ENCODE peak calls at places on chromosome 12, in ten cellular contexts. L is AG04450; Q is neural crest cell; N is AG04449; G is H9; Z is B cell; I is GM10248; K is HepG2; X is CD8-positive, alpha-beta T cell; R is GM20000. C is an unnamed sample.

GRCh38 chr12:104370989-104371870 is 67.7 kb downstream of the EID3 start:
- DNase-seq in L (no peak), Q (no peak), N (no peak), G (peak), Z (no peak), I (no peak), K (no peak), X (no peak), R (no peak), C (no peak)

GRCh38 chr12:60225216-60226000 is 629.6 kb downstream of the SLC16A7 start:
- DNase-seq in L (no peak), Q (no peak), N (no peak), G (no peak), Z (no peak), I (no peak), K (no peak), X (no peak), R (no peak), C (no peak)

GRCh38 chr12:541676-542289 is 82.0 kb downstream of the B4GALNT3 start:
- DNase-seq in L (no peak), Q (no peak), N (no peak), G (no peak), Z (no peak), I (no peak), K (no peak), X (no peak), R (no peak), C (no peak)

GRCh38 chr12:14207946-14208612 is 157.4 kb upstream of the ATF7IP start:
- DNase-seq in L (no peak), Q (no peak), N (no peak), G (no peak), Z (no peak), I (no peak), K (peak), X (no peak), R (no peak), C (no peak)

GRCh38 chr12:125124320-125124966 is 59.2 kb downstream of the AACS start:
- DNase-seq in L (no peak), Q (no peak), N (no peak), G (no peak), Z (no peak), I (no peak), K (no peak), X (no peak), R (no peak), C (no peak)

GRCh38 chr12:28409892-28410291 is 219.6 kb downstream of the CCDC91 start:
- DNase-seq in L (no peak), Q (no peak), N (no peak), G (no peak), Z (no peak), I (no peak), K (no peak), X (no peak), R (no peak), C (no peak)

GRCh38 chr12:84134797-84135366 is 777.7 kb downstream of the SLC6A15 start:
- DNase-seq in L (no peak), Q (no peak), N (no peak), G (no peak), Z (no peak), I (no peak), K (no peak), X (no peak), R (no peak), C (no peak)

GRCh38 chr12:31019561-31020308 is 53.9 kb upstream of the DDX11 start:
- DNase-seq in L (no peak), Q (no peak), N (no peak), G (peak), Z (no peak), I (no peak), K (no peak), X (no peak), R (no peak), C (peak)

GRCh38 chr12:108594-108993 is 42.0 kb downstream of the IQSEC3 start:
- DNase-seq in L (no peak), Q (no peak), N (no peak), G (no peak), Z (no peak), I (no peak), K (no peak), X (no peak), R (no peak), C (no peak)

GRCh38 chr12:106301241-106301610 is 1.3 kb upstream of the TCP11L2 start:
- DNase-seq in L (no peak), Q (no peak), N (peak), G (no peak), Z (no peak), I (no peak), K (no peak), X (no peak), R (no peak), C (no peak)

GRCh38 chr12:118983147-118983824 is 1.9 kb downstream of the SRRM4 start:
- DNase-seq in L (no peak), Q (no peak), N (no peak), G (peak), Z (no peak), I (no peak), K (no peak), X (no peak), R (no peak), C (no peak)

GRCh38 chr12:93707836-93708235 is 30.7 kb downstream of the CRADD start:
- DNase-seq in L (no peak), Q (no peak), N (no peak), G (no peak), Z (no peak), I (no peak), K (peak), X (no peak), R (no peak), C (no peak)

GRCh38 chr12:128827724-128828123 is 4.0 kb upstream of the SLC15A4 start:
- DNase-seq in L (no peak), Q (no peak), N (no peak), G (no peak), Z (no peak), I (no peak), K (no peak), X (no peak), R (no peak), C (no peak)

GRCh38 chr12:102876883-102877282 is 40.2 kb downstream of the PAH start:
- DNase-seq in L (no peak), Q (no peak), N (no peak), G (peak), Z (no peak), I (no peak), K (no peak), X (no peak), R (no peak), C (no peak)

GRCh38 chr12:114943601-114944000 is 259.6 kb upstream of the TBX3 start:
- DNase-seq in L (no peak), Q (no peak), N (no peak), G (no peak), Z (no peak), I (no peak), K (no peak), X (no peak), R (no peak), C (no peak)

GRCh38 chr12:108840605-108841328 is 16.6 kb downstream of the SSH1 start:
- DNase-seq in L (no peak), Q (no peak), N (no peak), G (no peak), Z (no peak), I (no peak), K (no peak), X (no peak), R (no peak), C (peak)

GRCh38 chr12:3310271-3311026 is 180.6 kb upstream of the PRMT8 start:
- DNase-seq in L (no peak), Q (no peak), N (no peak), G (no peak), Z (no peak), I (no peak), K (no peak), X (no peak), R (no peak), C (no peak)

GRCh38 chr12:44874981-44875416 is 1.1 kb downstream of the NELL2 start:
- DNase-seq in L (no peak), Q (no peak), N (no peak), G (peak), Z (no peak), I (peak), K (no peak), X (no peak), R (peak), C (no peak)

GRCh38 chr12:102300824-102301461 is 103.3 kb upstream of the PMCH start:
- DNase-seq in L (no peak), Q (no peak), N (no peak), G (peak), Z (no peak), I (peak), K (peak), X (no peak), R (peak), C (no peak)

GRCh38 chr12:66883545-66883944 is 204.7 kb upstream of the GRIP1 start:
- DNase-seq in L (no peak), Q (no peak), N (no peak), G (no peak), Z (no peak), I (no peak), K (no peak), X (no peak), R (no peak), C (no peak)

GRCh38 chr12:108305520-108305919 is 33.6 kb downstream of the CMKLR1 start:
- DNase-seq in L (peak), Q (no peak), N (peak), G (no peak), Z (no peak), I (no peak), K (no peak), X (no peak), R (no peak), C (peak)

GRCh38 chr12:42482820-42483533 is 106.6 kb downstream of the PRICKLE1 start:
- DNase-seq in L (no peak), Q (peak), N (no peak), G (peak), Z (peak), I (peak), K (peak), X (no peak), R (peak), C (peak)

GRCh38 chr12:103198499-103198898 is 241.0 kb downstream of the ASCL1 start:
- DNase-seq in L (no peak), Q (no peak), N (no peak), G (peak), Z (no peak), I (no peak), K (no peak), X (no peak), R (no peak), C (no peak)

GRCh38 chr12:132708150-132708549 is 2.5 kb upstream of the PGAM5 start:
- DNase-seq in L (no peak), Q (no peak), N (no peak), G (no peak), Z (no peak), I (no peak), K (no peak), X (no peak), R (no peak), C (no peak)

GRCh38 chr12:5200276-5201087 is 156.8 kb downstream of the KCNA5 start:
- DNase-seq in L (no peak), Q (peak), N (no peak), G (peak), Z (no peak), I (peak), K (peak), X (no peak), R (peak), C (peak)

GRCh38 chr12:62772556-62772955 is 162.4 kb downstream of the PPM1H start:
- DNase-seq in L (no peak), Q (no peak), N (no peak), G (no peak), Z (no peak), I (no peak), K (no peak), X (no peak), R (no peak), C (no peak)

GRCh38 chr12:123091756-123092155 is 59.1 kb downstream of the PITPNM2 start:
- DNase-seq in L (no peak), Q (no peak), N (no peak), G (no peak), Z (no peak), I (no peak), K (no peak), X (no peak), R (no peak), C (no peak)

GRCh38 chr12:3816266-3816665 is 56.9 kb downstream of the PARP11 start:
- DNase-seq in L (no peak), Q (no peak), N (no peak), G (no peak), Z (no peak), I (no peak), K (no peak), X (no peak), R (no peak), C (no peak)

GRCh38 chr12:2154521-2154920 is 101.7 kb downstream of the CACNA1C start:
- DNase-seq in L (no peak), Q (no peak), N (no peak), G (no peak), Z (no peak), I (no peak), K (no peak), X (no peak), R (no peak), C (no peak)

GRCh38 chr12:47102845-47103666 is 23.3 kb upstream of the AMIGO2 start:
- DNase-seq in L (peak), Q (no peak), N (peak), G (no peak), Z (no peak), I (no peak), K (no peak), X (no peak), R (no peak), C (no peak)

GRCh38 chr12:124713436-124714082 is 146.1 kb upstream of the NCOR2 start:
- DNase-seq in L (no peak), Q (no peak), N (no peak), G (no peak), Z (peak), I (peak), K (no peak), X (peak), R (peak), C (no peak)

GRCh38 chr12:67649165-67650126 is 901 bp downstream of the DYRK2 start:
- DNase-seq in L (no peak), Q (peak), N (no peak), G (no peak), Z (no peak), I (peak), K (no peak), X (no peak), R (peak), C (peak)

GRCh38 chr12:103901518-103902173 is 28.6 kb upstream of the HSP90B1 start:
- DNase-seq in L (no peak), Q (no peak), N (no peak), G (no peak), Z (no peak), I (no peak), K (no peak), X (peak), R (no peak), C (no peak)

GRCh38 chr12:1929241-1929984 is 11.0 kb upstream of the CACNA2D4 start:
- DNase-seq in L (no peak), Q (no peak), N (no peak), G (peak), Z (no peak), I (no peak), K (no peak), X (no peak), R (no peak), C (peak)

GRCh38 chr12:6374781-6375150 is 597 bp downstream of the SCNN1A start:
- DNase-seq in L (no peak), Q (no peak), N (no peak), G (no peak), Z (no peak), I (no peak), K (no peak), X (no peak), R (no peak), C (no peak)

GRCh38 chr12:6376965-6377666 is 1.8 kb upstream of the SCNN1A start:
- DNase-seq in L (no peak), Q (no peak), N (no peak), G (no peak), Z (no peak), I (no peak), K (no peak), X (no peak), R (peak), C (no peak)

GRCh38 chr12:6377667-6377994 is 2.3 kb upstream of the SCNN1A start:
- DNase-seq in L (no peak), Q (no peak), N (no peak), G (peak), Z (no peak), I (no peak), K (no peak), X (no peak), R (no peak), C (peak)

GRCh38 chr12:6375269-6376078 is at the start of gene SCNN1A:
- DNase-seq in L (no peak), Q (no peak), N (no peak), G (peak), Z (no peak), I (no peak), K (no peak), X (no peak), R (no peak), C (no peak)

GRCh38 chr12:6376079-6376941 is 947 bp upstream of the SCNN1A start:
- DNase-seq in L (no peak), Q (no peak), N (no peak), G (peak), Z (no peak), I (no peak), K (peak), X (no peak), R (peak), C (peak)
- TF ChIP-seq CTCF in L (peak), Q (peak), N (peak), G (peak), Z (no peak), I (no peak), K (peak), X (no peak), R (no peak), C (no peak)

GRCh38 chr12:127559349-127560040 is 707.5 kb upstream of the TMEM132C start:
- DNase-seq in L (peak), Q (no peak), N (peak), G (peak), Z (no peak), I (no peak), K (no peak), X (no peak), R (no peak), C (peak)
- TF ChIP-seq CTCF in L (peak), Q (peak), N (peak), G (peak), Z (no peak), I (no peak), K (no peak), X (no peak), R (no peak), C (no peak)

DNA sequence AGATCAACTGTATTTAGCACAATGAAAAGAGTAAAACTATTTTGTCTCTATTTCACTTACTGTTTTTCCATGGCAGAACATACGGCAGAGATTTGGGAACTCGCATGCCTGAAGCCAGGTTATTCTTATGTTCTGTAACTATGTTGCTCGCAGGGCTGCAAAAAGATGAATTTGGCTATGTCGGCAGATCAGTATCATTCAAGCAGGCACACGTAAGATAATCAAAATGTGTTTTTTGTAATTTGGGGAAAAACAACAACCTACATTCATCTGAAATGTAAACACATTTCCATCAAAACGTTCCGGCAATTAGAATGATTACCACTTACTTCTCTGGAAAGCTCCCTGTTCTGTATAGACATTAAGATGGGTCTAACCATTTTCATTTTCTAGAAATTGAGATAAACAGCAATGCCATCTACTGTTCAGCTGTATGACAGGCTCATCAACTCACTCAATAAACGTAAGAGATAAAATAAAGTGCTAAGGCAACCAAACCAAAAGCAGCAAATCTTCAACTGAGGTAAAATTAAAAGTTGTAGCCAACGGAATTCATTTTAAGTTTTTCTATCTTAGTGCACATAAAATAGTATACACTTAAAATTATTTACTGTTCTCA is 13.0 kb downstream of the GTSF1 start:
- DNase-seq in L (no peak), Q (no peak), N (no peak), G (no peak), Z (no peak), I (no peak), K (no peak), X (no peak), R (no peak), C (no peak)
- TF ChIP-seq CTCF in L (no peak), Q (no peak), N (no peak), G (no peak), Z (no peak), I (no peak), K (no peak), X (no peak), R (no peak), C (no peak)

GRCh38 chr12:11347810-11348209 is 37.6 kb upstream of the PRB4 start:
- DNase-seq in L (no peak), Q (no peak), N (no peak), G (no peak), Z (no peak), I (no peak), K (no peak), X (no peak), R (no peak), C (no peak)
- TF ChIP-seq CTCF in L (peak), Q (peak), N (no peak), G (peak), Z (no peak), I (no peak), K (no peak), X (no peak), R (no peak), C (no peak)

GRCh38 chr12:72134934-72135333 is 137.2 kb upstream of the TRHDE start:
- DNase-seq in L (no peak), Q (no peak), N (no peak), G (no peak), Z (no peak), I (no peak), K (no peak), X (no peak), R (no peak), C (no peak)

GRCh38 chr12:72136792-72137191 is 135.4 kb upstream of the TRHDE start:
- DNase-seq in L (no peak), Q (no peak), N (no peak), G (no peak), Z (no peak), I (no peak), K (no peak), X (no peak), R (no peak), C (no peak)

GRCh38 chr12:72139411-72139810 is 132.8 kb upstream of the TRHDE start:
- DNase-seq in L (no peak), Q (no peak), N (no peak), G (no peak), Z (no peak), I (no peak), K (no peak), X (no peak), R (no peak), C (no peak)

DNA sequence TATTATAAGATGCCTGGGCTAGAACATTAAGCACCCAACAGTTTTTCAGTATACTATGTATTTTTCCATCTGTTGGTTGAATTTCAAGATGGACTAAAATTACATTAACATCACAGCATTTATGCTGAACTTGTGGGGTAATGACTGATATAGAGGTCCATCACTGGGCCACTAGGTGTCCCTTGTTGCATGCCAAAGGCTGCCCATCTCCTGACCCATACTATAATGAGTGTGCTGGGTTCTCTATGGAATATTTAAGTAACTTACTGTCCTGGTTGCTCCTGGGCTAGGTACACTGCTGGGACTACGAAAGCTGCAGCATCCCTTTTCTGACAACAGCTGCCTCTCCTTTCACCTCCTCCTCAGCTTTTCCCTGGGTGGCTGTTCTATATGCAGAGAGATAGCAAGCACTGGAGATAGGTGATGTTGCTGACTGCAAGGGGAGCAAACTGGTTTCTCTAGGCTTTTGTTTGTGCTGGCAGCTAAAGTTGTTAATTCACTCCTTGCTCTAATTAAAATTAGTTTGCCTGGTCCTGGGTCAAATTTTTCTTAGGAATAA is 138.6 kb upstream of the TRHDE start:
- DNase-seq in L (no peak), Q (no peak), N (no peak), G (peak), Z (no peak), I (no peak), K (no peak), X (no peak), R (no peak), C (no peak)
- TF ChIP-seq CTCF in L (peak), Q (no peak), N (peak), G (peak), Z (no peak), I (no peak), K (peak), X (no peak), R (no peak), C (no peak)

DNA sequence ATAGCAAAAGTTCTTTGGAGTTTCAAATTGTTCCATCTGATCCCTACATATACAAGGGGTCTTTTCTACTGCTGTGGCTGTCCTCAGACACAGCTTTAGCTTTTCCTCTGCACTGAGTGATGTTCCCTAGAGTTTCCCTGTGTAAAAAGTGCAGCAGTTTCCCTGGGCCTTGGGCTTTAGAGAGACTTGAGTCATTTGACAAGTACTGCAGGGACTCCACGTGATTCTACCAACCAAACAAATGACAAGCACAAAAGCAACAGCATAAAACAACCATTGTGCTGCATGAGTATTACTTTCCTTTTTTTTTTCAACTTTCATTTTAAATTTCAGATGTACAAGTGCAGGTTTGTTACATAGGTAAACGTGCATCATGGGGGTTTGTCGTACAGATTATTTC is 272.8 kb downstream of the PDZRN4 start:
- DNase-seq in L (no peak), Q (no peak), N (no peak), G (no peak), Z (no peak), I (no peak), K (no peak), X (no peak), R (no peak), C (no peak)
- TF ChIP-seq CTCF in L (no peak), Q (no peak), N (no peak), G (no peak), Z (no peak), I (no peak), K (no peak), X (no peak), R (no peak), C (no peak)

C was measured in spleen.